ENCODE peak calls at places on chromosomes 6 and 20, in four cellular contexts. T is GM23248, I is brain microvascular endothelial cell, B is GM23338. R is an unnamed sample.

GRCh38 chr6:163702736-163703135 is 288.2 kb downstream of the QKI start:
- DNase-seq in T (no peak), I (no peak), B (no peak), R (no peak)

GRCh38 chr20:48298424-48298823 is 513.1 kb upstream of the SULF2 start:
- DNase-seq in T (no peak), I (no peak), B (no peak), R (no peak)

GRCh38 chr20:52943185-52943841 is 28.8 kb upstream of the TSHZ2 start:
- DNase-seq in T (peak), I (no peak), B (no peak), R (no peak)

GRCh38 chr20:25233016-25233772 is 14.7 kb upstream of the PYGB start:
- DNase-seq in T (peak), I (peak), B (no peak), R (peak)

GRCh38 chr6:70289299-70289698 is 13.6 kb downstream of the COL9A1 start:
- DNase-seq in T (no peak), I (no peak), B (peak), R (no peak)

GRCh38 chr6:116492331-116493067 is 18.9 kb upstream of the CALHM5 start:
- DNase-seq in T (no peak), I (no peak), B (no peak), R (no peak)

GRCh38 chr6:109864050-109864449 is 114.1 kb upstream of the GPR6 start:
- DNase-seq in T (no peak), I (no peak), B (no peak), R (no peak)

GRCh38 chr6:121305957-121306607 is 28.2 kb downstream of the TBC1D32 start:
- DNase-seq in T (peak), I (no peak), B (peak), R (no peak)

GRCh38 chr6:36422714-36423100 is 19.9 kb downstream of the PXT1 start:
- DNase-seq in T (no peak), I (no peak), B (no peak), R (no peak)

GRCh38 chr6:62681108-62681507 is 395.1 kb upstream of the KHDRBS2 start:
- DNase-seq in T (no peak), I (no peak), B (no peak), R (no peak)

GRCh38 chr20:32822189-32822588 is 2.4 kb downstream of the MAPRE1 start:
- DNase-seq in T (peak), I (no peak), B (no peak), R (no peak)

GRCh38 chr20:34643919-34644318 is 33.0 kb downstream of the PIGU start:
- DNase-seq in T (peak), I (peak), B (no peak), R (no peak)

GRCh38 chr6:134870677-134871498 is 79.0 kb downstream of the ALDH8A1 start:
- DNase-seq in T (no peak), I (no peak), B (no peak), R (no peak)

GRCh38 chr20:19609642-19610223 is 148.3 kb upstream of the RIN2 start:
- DNase-seq in T (no peak), I (no peak), B (no peak), R (no peak)

GRCh38 chr20:4052139-4052480 is 36.8 kb upstream of the RNF24 start:
- DNase-seq in T (no peak), I (no peak), B (no peak), R (no peak)

GRCh38 chr6:124858564-124858963 is 103.7 kb upstream of the RNF217 start:
- DNase-seq in T (no peak), I (no peak), B (no peak), R (no peak)

GRCh38 chr6:133637874-133638273 is 251.0 kb upstream of the TCF21 start:
- DNase-seq in T (no peak), I (no peak), B (no peak), R (no peak)

GRCh38 chr6:10633216-10633615 is 61.2 kb downstream of the C6orf52 start:
- DNase-seq in T (peak), I (peak), B (no peak), R (no peak)

GRCh38 chr6:10618409-10618808 is 76.0 kb downstream of the C6orf52 start:
- DNase-seq in T (no peak), I (no peak), B (no peak), R (no peak)

GRCh38 chr20:1565461-1565860 is 8.0 kb upstream of the SIRPD start:
- DNase-seq in T (no peak), I (no peak), B (no peak), R (no peak)

GRCh38 chr20:61459705-61460104 is 207.6 kb downstream of the CDH4 start:
- DNase-seq in T (no peak), I (no peak), B (no peak), R (no peak)

GRCh38 chr6:2626381-2626780 is 124.3 kb downstream of the MYLK4 start:
- DNase-seq in T (no peak), I (peak), B (no peak), R (no peak)

GRCh38 chr20:41587956-41588355 is 30.2 kb downstream of the CHD6 start:
- DNase-seq in T (peak), I (peak), B (no peak), R (no peak)

GRCh38 chr20:16111132-16111852 is 462.0 kb downstream of the KIF16B start:
- DNase-seq in T (no peak), I (no peak), B (no peak), R (no peak)

GRCh38 chr6:109230444-109230843 is 135.1 kb downstream of the CEP57L1 start:
- DNase-seq in T (no peak), I (no peak), B (no peak), R (no peak)

GRCh38 chr6:54935739-54936138 is 89.2 kb downstream of the FAM83B start:
- DNase-seq in T (peak), I (no peak), B (peak), R (no peak)

GRCh38 chr6:107244742-107245470 is 129.6 kb upstream of the BEND3 start:
- DNase-seq in T (no peak), I (no peak), B (no peak), R (no peak)

GRCh38 chr20:10060223-10060622 is 25.4 kb downstream of the ANKEF1 start:
- DNase-seq in T (no peak), I (no peak), B (peak), R (no peak)

GRCh38 chr20:38084425-38084951 is 50.9 kb downstream of the RPRD1B start:
- DNase-seq in T (no peak), I (peak), B (no peak), R (no peak)

GRCh38 chr6:78629154-78629721 is 238.1 kb upstream of the IRAK1BP1 start:
- DNase-seq in T (peak), I (peak), B (peak), R (peak)

GRCh38 chr6:45946352-45946751 is 69.3 kb downstream of the CLIC5 start:
- DNase-seq in T (peak), I (no peak), B (peak), R (no peak)

GRCh38 chr6:78533876-78534275 is 333.5 kb upstream of the IRAK1BP1 start:
- DNase-seq in T (no peak), I (no peak), B (no peak), R (no peak)

GRCh38 chr6:29520232-29520631 is 32.5 kb upstream of the MAS1L start:
- DNase-seq in T (no peak), I (no peak), B (no peak), R (no peak)

GRCh38 chr6:77124604-77125003 is 338.7 kb downstream of the HTR1B start:
- DNase-seq in T (peak), I (peak), B (no peak), R (no peak)

GRCh38 chr6:11485261-11485660 is 52.3 kb upstream of the TMEM170B start:
- DNase-seq in T (no peak), I (no peak), B (no peak), R (no peak)

GRCh38 chr6:82924799-82925535 is 140.7 kb downstream of the UBE3D start:
- DNase-seq in T (peak), I (no peak), B (no peak), R (no peak)

GRCh38 chr6:106514281-106514885 is 114.9 kb downstream of the RTN4IP1 start:
- DNase-seq in T (no peak), I (no peak), B (no peak), R (no peak)

DNA sequence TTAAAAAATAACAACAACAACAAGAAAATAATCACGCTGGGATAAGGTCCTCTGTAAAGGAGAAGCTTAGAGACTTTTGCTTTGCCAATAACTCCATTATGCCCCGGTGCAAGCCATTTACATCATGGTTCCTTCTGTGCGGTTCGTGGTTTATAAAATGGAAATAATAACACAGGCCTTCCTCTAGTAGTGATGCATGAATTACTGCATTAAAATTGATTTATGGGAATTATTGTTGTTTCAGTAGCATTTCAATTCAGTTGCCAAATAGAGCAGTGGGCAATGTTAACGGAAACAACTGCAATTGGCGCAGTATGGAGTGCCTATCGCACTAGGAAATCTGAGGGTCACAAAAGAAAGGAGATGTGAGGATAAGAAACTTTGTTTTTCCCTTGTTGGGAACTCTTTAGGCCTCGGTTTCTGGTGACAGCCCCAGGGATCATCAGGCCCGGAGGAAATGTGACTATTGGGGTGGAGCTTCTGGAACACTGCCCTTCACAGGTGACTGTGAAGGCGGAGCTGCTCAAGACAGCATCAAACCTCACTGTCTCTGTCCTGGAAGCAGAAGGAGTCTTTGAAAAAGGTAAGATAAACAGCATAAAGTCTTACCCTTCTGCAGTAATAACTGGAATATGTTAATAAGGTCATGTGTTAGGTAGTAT is 1.1 kb downstream of the CD109 start:
- DNase-seq in T (peak), I (no peak), B (peak), R (no peak)
- H3K4me3 ChIP-seq in T (peak), I (peak), B (peak), R (no peak)

GRCh38 chr6:84862843-84863242 is 98.4 kb upstream of the TBX18 start:
- DNase-seq in T (no peak), I (no peak), B (no peak), R (no peak)
- H3K4me3 ChIP-seq in T (no peak), I (no peak), B (no peak), R (no peak)

GRCh38 chr6:43639984-43640800 is 4.6 kb downstream of the MAD2L1BP start:
- DNase-seq in T (no peak), I (no peak), B (no peak), R (no peak)

GRCh38 chr6:43634702-43635303 is 837 bp upstream of the MAD2L1BP start:
- DNase-seq in T (no peak), I (no peak), B (no peak), R (no peak)

GRCh38 chr6:43635387-43636311 is at the start of gene MAD2L1BP:
- DNase-seq in T (peak), I (peak), B (peak), R (peak)

GRCh38 chr6:43630980-43631619 is 2.0 kb upstream of the GTPBP2 start:
- DNase-seq in T (no peak), I (no peak), B (no peak), R (no peak)

GRCh38 chr6:43636312-43636667 is 650 bp downstream of the MAD2L1BP start:
- DNase-seq in T (peak), I (peak), B (peak), R (no peak)
- H3K4me3 ChIP-seq in T (peak), I (peak), B (peak), R (peak)

DNA sequence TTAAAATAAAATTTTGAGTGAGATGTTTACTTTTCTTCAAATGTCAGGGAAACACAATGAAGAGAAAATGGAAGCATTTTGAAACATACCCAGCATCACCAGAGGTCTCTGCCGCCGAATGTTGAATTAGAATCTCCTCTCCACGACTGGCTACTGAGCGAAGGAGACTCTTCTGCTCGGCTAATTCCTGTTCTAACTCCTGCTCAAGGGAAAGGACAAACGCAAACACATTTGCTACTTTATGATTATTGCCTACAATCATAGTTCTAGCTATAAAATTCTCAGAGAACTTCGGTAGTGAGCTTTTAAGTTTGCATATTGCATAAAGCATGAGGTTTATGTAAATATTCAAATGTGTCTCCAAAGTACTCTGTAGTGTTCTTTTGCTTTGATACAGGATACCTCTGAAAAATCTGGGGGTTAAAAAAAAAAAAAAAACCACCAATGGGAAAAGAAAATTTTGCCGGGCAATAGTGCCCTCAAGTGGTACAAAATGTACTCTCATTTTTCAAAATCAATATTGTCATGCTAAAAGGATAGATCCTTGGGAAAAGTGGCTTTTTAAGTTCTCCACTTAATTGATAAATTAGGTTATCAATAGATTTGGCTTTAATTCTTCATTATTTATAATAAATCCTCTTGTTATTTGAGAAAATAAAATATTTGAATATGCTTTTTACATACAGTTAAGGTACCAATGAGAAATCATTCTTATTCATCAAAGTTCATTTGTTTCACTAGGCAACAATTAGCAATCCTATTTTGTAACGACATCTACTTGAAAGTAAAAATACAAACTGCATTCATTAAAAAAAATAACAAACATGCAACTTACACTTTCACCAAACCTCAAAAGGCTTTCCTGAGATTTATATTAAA is 369.0 kb downstream of the SYNE1 start:
- DNase-seq in T (peak), I (no peak), B (peak), R (no peak)
- H3K4me3 ChIP-seq in T (no peak), I (no peak), B (no peak), R (no peak)

GRCh38 chr6:156719720-156720563 is 57.2 kb upstream of the ARID1B start:
- DNase-seq in T (peak), I (peak), B (peak), R (peak)
- H3K4me3 ChIP-seq in T (peak), I (peak), B (peak), R (peak)

GRCh38 chr6:25223421-25224052 is 55.6 kb upstream of the CARMIL1 start:
- DNase-seq in T (peak), I (peak), B (peak), R (no peak)
- H3K4me3 ChIP-seq in T (peak), I (peak), B (no peak), R (peak)

R was measured in coronary artery.